ENCODE peak calls at places on chromosomes 5 and 9, in eight cellular contexts. D is left cardiac atrium; X is right lobe of liver; M is HEK293T; S is activated CD8-positive, alpha-beta memory T cell treated with anti-CD3 and anti-CD28 coated beads, Interleukin-2, amount 50 U/mL, for 48 hours; O is naive thymus-derived CD8-positive, alpha-beta T cell; L is amniotic stem cell; F is NCI-H1417. U is an unnamed sample.

GRCh38 chr5:87780831-87781760 is 368.4 kb upstream of the CCNH start:
- DNase-seq in D (peak; percentile 80), O (peak; percentile 69), X (peak; percentile 80), S (peak; percentile 81), L (peak; percentile 42), M (peak; percentile 63), F (peak; percentile 91), U (peak; percentile 43)

GRCh38 chr5:137752873-137753226 is 1.3 kb downstream of the HNRNPA0 start:
- DNase-seq in M (peak; percentile 17), D (peak; percentile 53), X (peak; percentile 52), L (no peak), F (peak; percentile 27), S (no peak), O (peak; percentile 9), U (no peak)

GRCh38 chr9:86713456-86713855 is 233.8 kb downstream of the GAS1 start:
- DNase-seq in D (no peak), L (no peak), X (no peak), S (no peak), O (no peak), F (no peak), M (no peak), U (no peak)

GRCh38 chr5:148968311-148968710 is 94.6 kb downstream of the SH3TC2 start:
- DNase-seq in X (no peak), L (no peak), S (no peak), M (no peak), O (no peak), F (no peak), D (no peak), U (no peak)

GRCh38 chr9:113516840-113517577 is 53.5 kb downstream of the RGS3 start:
- DNase-seq in M (no peak), L (no peak), X (no peak), F (no peak), O (peak; percentile 57), S (peak; percentile 84), D (no peak), U (no peak)

GRCh38 chr5:5795074-5795779 is 372.8 kb downstream of the ICE1 start:
- DNase-seq in L (no peak), D (peak; percentile 76), F (no peak), O (no peak), S (no peak), X (peak; percentile 91), M (no peak), U (no peak)

GRCh38 chr5:10455273-10455670 is 13.6 kb downstream of the ROPN1L start:
- DNase-seq in X (no peak), S (no peak), F (no peak), O (no peak), D (no peak), L (no peak), M (no peak), U (no peak)

GRCh38 chr9:20447291-20447690 is 175.0 kb downstream of the MLLT3 start:
- DNase-seq in F (peak; percentile 8), X (no peak), O (no peak), S (no peak), D (no peak), M (no peak), L (no peak), U (no peak)

GRCh38 chr5:117359895-117360294 is 785.3 kb upstream of the SEMA6A start:
- DNase-seq in X (no peak), M (no peak), D (no peak), O (no peak), L (no peak), F (no peak), S (no peak), U (no peak)

GRCh38 chr9:68981825-68982224 is 32.1 kb downstream of the PRKACG start:
- DNase-seq in X (no peak), F (peak; percentile 87), L (no peak), M (peak; percentile 15), D (no peak), S (no peak), O (no peak), U (no peak)

GRCh38 chr9:21286654-21287053 is 18.5 kb downstream of the IFNA5 start:
- DNase-seq in F (no peak), D (no peak), O (no peak), L (no peak), X (no peak), S (no peak), M (no peak), U (no peak)

GRCh38 chr5:72555871-72556270 is 48.7 kb upstream of the ZNF366 start:
- DNase-seq in M (no peak), X (no peak), L (no peak), D (no peak), F (peak; percentile 44), S (no peak), O (no peak), U (no peak)

GRCh38 chr9:18236336-18236735 is 237.6 kb upstream of the ADAMTSL1 start:
- DNase-seq in L (no peak), F (no peak), X (no peak), M (no peak), S (no peak), O (no peak), D (no peak), U (no peak)

GRCh38 chr5:57327934-57328333 is 154.1 kb downstream of the GPBP1 start:
- DNase-seq in L (no peak), X (no peak), O (no peak), M (no peak), F (no peak), S (no peak), D (no peak), U (no peak)

GRCh38 chr9:134189475-134190231 is 25.3 kb upstream of the RNU6ATAC start:
- DNase-seq in F (peak; percentile 77), X (peak; percentile 54), S (no peak), L (no peak), O (no peak), D (peak; percentile 26), M (no peak), U (no peak)

GRCh38 chr5:176547811-176548210 is 1.3 kb upstream of the CDHR2 start:
- DNase-seq in X (no peak), L (no peak), S (no peak), M (no peak), F (no peak), D (no peak), O (peak; percentile 32), U (no peak)

GRCh38 chr9:10366171-10366779 is 246.5 kb downstream of the PTPRD start:
- DNase-seq in O (no peak), L (no peak), F (peak; percentile 76), D (no peak), S (no peak), M (peak; percentile 14), X (no peak), U (no peak)

GRCh38 chr5:143533978-143534763 is 130.7 kb upstream of the NR3C1 start:
- DNase-seq in D (peak; percentile 20), O (no peak), F (no peak), X (peak; percentile 80), M (no peak), L (no peak), S (no peak), U (no peak)

GRCh38 chr9:112283854-112284253 is 49.6 kb downstream of the PTBP3 start:
- DNase-seq in X (no peak), S (no peak), D (no peak), F (no peak), L (no peak), M (no peak), O (no peak), U (no peak)

GRCh38 chr5:55303238-55303690 is 4.2 kb downstream of the DHX29 start:
- DNase-seq in X (no peak), F (no peak), O (no peak), M (no peak), L (no peak), S (no peak), D (no peak), U (peak; percentile 71)

GRCh38 chr9:135150981-135151380 is 63.5 kb downstream of the OLFM1 start:
- DNase-seq in X (no peak), M (no peak), D (no peak), F (no peak), O (no peak), L (no peak), S (no peak), U (no peak)

GRCh38 chr9:112852741-112853505 is 37.8 kb downstream of the SLC46A2 start:
- DNase-seq in O (no peak), D (no peak), L (no peak), F (no peak), S (no peak), M (no peak), X (no peak), U (no peak)

GRCh38 chr9:99807276-99807852 is 14.3 kb upstream of the NR4A3 start:
- DNase-seq in M (peak; percentile 62), D (peak; percentile 60), O (peak; percentile 64), X (peak; percentile 58), S (no peak), F (peak; percentile 83), L (peak; percentile 12), U (no peak)

GRCh38 chr5:151251001-151251551 is 1.9 kb upstream of the GM2A start:
- DNase-seq in S (no peak), D (no peak), O (no peak), F (no peak), M (no peak), L (no peak), X (peak; percentile 74), U (no peak)

GRCh38 chr9:73839471-73839870 is 657.7 kb upstream of the RORB start:
- DNase-seq in D (no peak), S (no peak), O (no peak), X (no peak), M (no peak), L (no peak), F (no peak), U (no peak)

GRCh38 chr5:107952450-107952849 is 281.7 kb upstream of the EFNA5 start:
- DNase-seq in L (no peak), M (no peak), S (no peak), O (no peak), D (no peak), F (peak; percentile 8), X (no peak), U (no peak)